ENCODE peak calls at places on chromosomes 11 and 22, in four cellular contexts. V is sigmoid colon, X is SK-N-SH, Q is GM12878. A is an unnamed sample.

GRCh38 chr22:50678651-50679521 is 6.3 kb downstream of the SHANK3 start:
- DNase-seq in V (no peak), X (peak; percentile 11), Q (no peak), A (no peak)

GRCh38 chr11:1655168-1656060 is 25.8 kb downstream of the KRTAP5-5 start:
- DNase-seq in V (no peak), X (peak; percentile 33), Q (no peak), A (no peak)

GRCh38 chr11:77212314-77213007 is 84.4 kb downstream of the MYO7A start:
- DNase-seq in V (no peak), X (no peak), Q (no peak), A (no peak)

GRCh38 chr11:9384535-9385287 is at the start of gene IPO7:
- DNase-seq in V (peak; percentile 95), X (peak; percentile 94), Q (peak; percentile 60), A (peak; percentile 92)

GRCh38 chr11:119384332-119384731 is 2.8 kb upstream of the USP2 start:
- DNase-seq in V (no peak), X (no peak), Q (no peak), A (no peak)

GRCh38 chr22:20805972-20806471 is 32.1 kb downstream of the SERPIND1 start:
- DNase-seq in V (no peak), X (no peak), Q (no peak), A (no peak)

GRCh38 chr22:50530857-50531545 is 1.2 kb upstream of the TYMP start:
- DNase-seq in V (peak; percentile 94), X (no peak), Q (no peak), A (peak; percentile 93)

GRCh38 chr11:19962795-19963163 is 197.5 kb downstream of the DBX1 start:
- DNase-seq in V (no peak), X (no peak), Q (no peak), A (no peak)

GRCh38 chr22:48942698-48943566 is 884.7 kb downstream of the BRD1 start:
- DNase-seq in V (peak; percentile 24), X (no peak), Q (no peak), A (peak; percentile 2)

GRCh38 chr11:82239498-82239897 is 494.2 kb downstream of the FAM181B start:
- DNase-seq in V (no peak), X (no peak), Q (no peak), A (no peak)

GRCh38 chr11:8083088-8083395 is 2.0 kb downstream of the TUB start:
- DNase-seq in V (no peak), X (no peak), Q (no peak), A (no peak)

GRCh38 chr11:133679896-133680295 is 147.6 kb upstream of the OPCML start:
- DNase-seq in V (no peak), X (no peak), Q (no peak), A (no peak)

GRCh38 chr11:17596310-17596669 is 49.2 kb downstream of the OTOG start:
- DNase-seq in V (no peak), X (no peak), Q (no peak), A (no peak)

GRCh38 chr11:126817096-126817495 is 183.5 kb downstream of the KIRREL3 start:
- DNase-seq in V (no peak), X (no peak), Q (no peak), A (no peak)

GRCh38 chr11:113131036-113131775 is 170.0 kb downstream of the NCAM1 start:
- DNase-seq in V (no peak), X (no peak), Q (no peak), A (no peak)

GRCh38 chr11:61091373-61092279 is 10.7 kb upstream of the CD5 start:
- DNase-seq in V (no peak), X (no peak), Q (no peak), A (no peak)

GRCh38 chr11:111530091-111530490 is 10.4 kb upstream of the LAYN start:
- DNase-seq in V (no peak), X (no peak), Q (no peak), A (no peak)

GRCh38 chr22:39144101-39144815 is 8.2 kb downstream of the CBX7 start:
- DNase-seq in V (peak; percentile 66), X (no peak), Q (peak; percentile 56), A (peak; percentile 74)

GRCh38 chr22:35568751-35569725 is 28.4 kb downstream of the RASD2 start:
- DNase-seq in V (no peak), X (no peak), Q (no peak), A (no peak)

GRCh38 chr11:70100283-70100610 is 22.1 kb downstream of the ANO1 start:
- DNase-seq in V (no peak), X (no peak), Q (no peak), A (no peak)

GRCh38 chr11:64085915-64086262 is 50.2 kb downstream of the FLRT1 start:
- DNase-seq in V (no peak), X (peak; percentile 75), Q (no peak), A (no peak)

GRCh38 chr22:21916309-21916918 is 36.2 kb downstream of the PPM1F start:
- DNase-seq in V (no peak), X (peak; percentile 20), Q (no peak), A (no peak)

GRCh38 chr11:61587541-61587941 is 6.7 kb upstream of the SYT7 start:
- DNase-seq in V (peak; percentile 79), X (no peak), Q (no peak), A (peak; percentile 54)

GRCh38 chr22:20514658-20515406 is 7.4 kb downstream of the MED15 start:
- DNase-seq in V (no peak), X (no peak), Q (no peak), A (no peak)

GRCh38 chr11:2444301-2445106 is at the start of the genes KCNQ1 and TRPM5:
- DNase-seq in V (no peak), X (peak; percentile 98), Q (no peak), A (peak; percentile 87)

GRCh38 chr22:37164535-37164887 is 14.8 kb upstream of the IL2RB start:
- DNase-seq in V (no peak), X (no peak), Q (no peak), A (no peak)

GRCh38 chr11:117670443-117670842 is 126.6 kb downstream of the DSCAML1 start:
- DNase-seq in V (no peak), X (no peak), Q (no peak), A (no peak)

GRCh38 chr22:39309881-39310714 is 9.3 kb downstream of the RPL3 start:
- DNase-seq in V (no peak), X (no peak), Q (no peak), A (no peak)

GRCh38 chr11:110134120-110134519 is 40.9 kb downstream of the ZC3H12C start:
- DNase-seq in V (no peak), X (no peak), Q (no peak), A (no peak)

GRCh38 chr11:120517390-120518315 is 6.1 kb downstream of the GRIK4 start:
- DNase-seq in V (peak; percentile 64), X (no peak), Q (no peak), A (no peak)
- H3K4me3 ChIP-seq in V (no peak overlapping the region), X (no peak overlapping the region), Q (no peak overlapping the region), A (no peak overlapping the region)

GRCh38 chr11:66844496-66845142 is 1.4 kb downstream of the RCE1 start:
- DNase-seq in V (peak; percentile 60), X (peak; percentile 13), Q (no peak), A (no peak)

GRCh38 chr11:66842501-66842895 is 743 bp upstream of the RCE1 start:
- DNase-seq in V (peak; percentile 50), X (no peak), Q (no peak), A (no peak)

GRCh38 chr11:66843776-66844495 is 695 bp downstream of the RCE1 start:
- DNase-seq in V (peak; percentile 71), X (no peak), Q (no peak), A (no peak)

GRCh38 chr11:66841861-66842260 is 1.4 kb upstream of the RCE1 start:
- DNase-seq in V (peak; percentile 58), X (no peak), Q (no peak), A (no peak)

DNA sequence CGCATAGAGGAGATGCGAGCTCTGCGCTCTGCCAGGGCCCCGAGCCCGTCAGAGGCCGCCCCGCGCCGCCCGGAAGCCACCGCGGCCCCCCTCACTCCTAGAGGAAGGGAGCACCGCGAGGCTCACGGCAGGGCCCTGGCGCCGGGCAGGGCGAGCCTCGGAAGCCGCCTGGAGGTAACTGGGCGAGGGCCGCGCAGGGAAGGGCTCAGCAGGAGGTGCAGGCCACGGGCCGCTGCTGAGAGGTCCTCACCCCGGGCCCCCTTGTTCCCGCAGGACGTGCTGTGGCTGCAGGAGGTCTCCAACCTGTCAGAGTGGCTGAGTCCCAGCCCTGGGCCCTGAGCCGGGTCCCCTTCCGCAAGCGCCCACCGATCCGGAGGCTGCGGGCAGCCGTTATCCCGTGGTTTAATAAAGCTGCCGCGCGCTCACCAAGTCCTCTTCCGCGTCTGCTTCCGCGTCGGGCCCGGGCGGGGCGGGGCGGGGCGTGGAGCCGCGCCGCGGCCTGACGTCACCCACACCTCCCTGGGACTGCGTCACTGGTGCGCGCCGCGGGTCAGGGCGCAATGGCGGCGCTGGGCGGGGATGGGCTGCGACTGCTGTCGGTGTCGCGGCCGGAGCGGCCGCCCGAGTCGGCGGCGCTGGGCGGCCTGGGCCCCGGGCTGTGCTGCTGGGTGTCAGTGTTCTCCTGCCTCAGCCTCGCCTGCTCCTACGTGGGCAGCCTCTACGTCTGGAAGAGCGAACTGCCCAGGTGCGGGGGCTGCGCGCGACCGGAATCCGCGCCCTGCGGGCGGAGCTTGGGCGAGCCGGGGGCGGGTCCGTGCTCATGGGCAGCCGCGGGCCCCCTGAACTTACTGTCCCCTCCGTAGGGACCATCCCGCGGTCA is at the start of gene RCE1:
- DNase-seq in V (peak; percentile 94), X (peak; percentile 99), Q (peak; percentile 37), A (peak; percentile 91)
- TF ChIP-seq EP300 in V (no peak), X (no peak), Q (no peak), A (no peak)

DNA sequence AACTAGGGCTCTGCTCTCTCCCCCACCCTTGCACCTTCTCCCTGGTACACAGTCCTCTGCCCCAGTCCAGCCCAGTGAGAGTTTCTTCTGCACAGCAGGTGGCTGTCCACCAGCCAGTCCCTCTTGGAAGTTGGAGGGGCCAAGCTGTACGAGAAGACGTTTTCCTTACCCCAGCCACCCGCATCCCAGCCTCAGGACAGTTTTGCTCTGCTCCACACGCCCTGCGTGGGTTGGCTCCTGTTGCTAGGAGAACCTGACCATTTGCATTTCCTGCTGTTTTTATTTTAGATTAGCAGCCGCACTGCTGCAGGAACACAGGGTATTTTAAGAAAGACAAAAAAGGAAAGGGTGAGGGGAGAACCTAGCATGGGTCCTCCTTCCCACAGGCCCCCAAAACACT is 17.6 kb upstream of the NRGN start:
- DNase-seq in V (no peak), X (no peak), Q (no peak), A (no peak)
- H3K27me3 ChIP-seq in V (peaks cover 6% of the 10 kb centered on the region), X (no peaks in the 10 kb centered on the region), Q (peaks cover 10% of the 10 kb centered on the region), A (peaks cover 42% of the 10 kb centered on the region)

DNA sequence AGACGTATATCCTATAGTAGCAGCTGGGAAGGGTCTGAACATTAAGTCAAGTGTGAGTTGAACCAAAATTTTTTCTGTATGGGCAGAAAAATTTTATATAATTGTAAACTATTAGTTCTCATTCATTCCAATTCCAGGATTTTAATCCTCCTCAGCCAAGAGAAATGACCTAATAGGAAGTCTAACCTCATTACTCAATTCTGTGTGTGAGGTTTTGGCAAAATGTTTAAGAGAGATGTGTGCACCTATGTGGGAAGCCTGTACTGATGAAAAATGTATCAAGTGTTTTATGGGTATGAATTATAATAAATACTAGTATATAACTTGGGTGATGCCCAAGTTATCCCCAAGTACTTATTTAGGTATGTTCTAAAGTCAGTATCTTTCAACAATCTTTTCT is 311.6 kb upstream of the PITPNB start:
- DNase-seq in V (no peak), X (no peak), Q (no peak), A (no peak)
- H3K4me3 ChIP-seq in V (no peak overlapping the region), X (no peak overlapping the region), Q (no peak overlapping the region), A (no peak overlapping the region)

A was measured in transverse colon.